ENCODE peak calls at places on chromosomes 6 and 20, in six cellular contexts. S is HCT116, O is MM.1S, B is H9, V is A549, X is OCI-LY7. Y is an unnamed sample. For H3K9me3, the result is how much of the 10 kb centered on the place peaks cover.

GRCh38 chr6:134640229-134640628 is 309.7 kb downstream of the ALDH8A1 start:
- DNase-seq in O (peak), V (no peak), B (no peak), X (no peak), S (no peak), Y (peak)

GRCh38 chr6:34465551-34466241 is at the start of gene PACSIN1:
- DNase-seq in B (peak), V (no peak), S (no peak), X (peak), O (peak), Y (peak)

GRCh38 chr6:33411632-33412005 is 805 bp downstream of the PHF1 start:
- DNase-seq in V (no peak), X (no peak), B (no peak), S (no peak), O (no peak), Y (no peak)

GRCh38 chr6:26475823-26476729 is 18.3 kb downstream of the BTN2A1 start:
- DNase-seq in S (no peak), V (no peak), O (no peak), B (peak), X (no peak), Y (peak)

GRCh38 chr20:8631271-8631670 is 437.6 kb upstream of the PLCB4 start:
- DNase-seq in B (no peak), S (no peak), O (no peak), V (no peak), X (no peak), Y (peak)

GRCh38 chr6:100339574-100340255 is 125.0 kb downstream of the SIM1 start:
- DNase-seq in O (no peak), S (no peak), V (no peak), B (no peak), X (no peak), Y (no peak)

GRCh38 chr6:147204060-147204785 is at the start of gene STXBP5:
- DNase-seq in S (no peak), B (peak), O (no peak), X (peak), V (peak), Y (peak)

GRCh38 chr6:106974337-106974998 is at the start of gene CD24:
- DNase-seq in V (peak), O (no peak), S (no peak), B (peak), X (peak), Y (no peak)

GRCh38 chr6:132365319-132365907 is 35.9 kb downstream of the MOXD1 start:
- DNase-seq in B (peak), S (no peak), X (no peak), V (no peak), O (peak), Y (no peak)

GRCh38 chr6:5093231-5094015 is 8.3 kb downstream of the PPP1R3G start:
- DNase-seq in O (no peak), V (no peak), X (no peak), S (no peak), B (no peak), Y (no peak)

GRCh38 chr20:23657202-23657601 is 19.4 kb upstream of the CST3 start:
- DNase-seq in X (no peak), S (no peak), B (no peak), V (no peak), O (no peak), Y (no peak)

GRCh38 chr6:72987305-72987704 is 238.0 kb downstream of the KHDC1L start:
- DNase-seq in X (no peak), S (no peak), O (no peak), B (no peak), V (no peak), Y (no peak)
- H3K9me3 ChIP-seq in X (under half), S (under half), O (under half), B (under half), V (under half), Y (under half)

DNA sequence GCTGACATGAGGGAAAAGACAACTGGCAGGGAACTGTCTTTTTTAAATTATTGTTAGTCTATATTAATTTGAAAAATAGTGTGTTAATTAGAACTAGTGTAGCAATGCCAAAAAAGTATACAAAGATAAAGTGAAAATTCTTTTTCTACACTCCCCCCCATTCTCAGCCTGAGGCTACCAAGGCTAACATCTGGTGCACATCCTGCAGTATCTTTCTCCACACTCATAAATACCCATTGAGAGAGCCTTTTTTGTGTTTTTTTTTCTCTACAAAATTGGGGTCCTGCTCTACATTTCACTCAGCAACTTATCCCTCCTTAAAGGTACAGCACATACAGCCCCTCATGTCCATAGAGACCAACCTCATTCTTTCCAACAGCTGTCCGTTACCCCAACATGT is 20.7 kb downstream of the PREX1 start:
- DNase-seq in O (no peak), X (no peak), B (no peak), S (no peak), V (no peak), Y (no peak)
- H3K27ac ChIP-seq in O (no peak), X (no peak), B (no peak), S (no peak), V (no peak), Y (no peak)

GRCh38 chr6:88004707-88005106 is 42.9 kb upstream of the SPACA1 start:
- DNase-seq in O (no peak), S (no peak), B (no peak), V (no peak), X (no peak), Y (no peak)

GRCh38 chr6:88013015-88013414 is 34.6 kb upstream of the SPACA1 start:
- DNase-seq in B (no peak), V (no peak), O (peak), S (no peak), X (peak), Y (no peak)

GRCh38 chr6:88006559-88006958 is 41.1 kb upstream of the SPACA1 start:
- DNase-seq in S (no peak), V (no peak), B (no peak), O (no peak), X (no peak), Y (no peak)

GRCh38 chr6:88008821-88009220 is 38.8 kb upstream of the SPACA1 start:
- DNase-seq in B (no peak), O (no peak), S (no peak), X (no peak), V (peak), Y (peak)

GRCh38 chr6:88008411-88008810 is 39.2 kb upstream of the SPACA1 start:
- DNase-seq in X (no peak), O (no peak), V (no peak), S (no peak), B (no peak), Y (peak)
- H3K4me2 ChIP-seq in X (no peak), O (no peak), V (peak), S (no peak), B (no peak), Y (no peak)

GRCh38 chr6:159540883-159541282 is 152.2 kb downstream of the SOD2 start:
- DNase-seq in X (no peak), V (no peak), B (no peak), S (no peak), O (no peak), Y (no peak)

GRCh38 chr6:159541296-159541695 is 151.7 kb downstream of the SOD2 start:
- DNase-seq in S (no peak), B (no peak), X (no peak), O (no peak), V (no peak), Y (no peak)

GRCh38 chr6:159535629-159536028 is 157.4 kb downstream of the SOD2 start:
- DNase-seq in O (no peak), B (no peak), V (no peak), S (no peak), X (no peak), Y (no peak)

GRCh38 chr6:159540152-159540551 is 152.9 kb downstream of the SOD2 start:
- DNase-seq in X (peak), O (no peak), B (peak), S (peak), V (peak), Y (no peak)
- H3K9me3 ChIP-seq in X (under half), O (under half), B (under half), S (under half), V (under half), Y (under half)